ENCODE peak calls at places on chromosomes 7 and 10, in four cellular contexts. G, I, Y and A are unnamed samples. For H3K4me1, the result is how much of the 10 kb centered on the place peaks cover.

GRCh38 chr10:123527122-123527521 is 139.0 kb upstream of the GPR26 start:
- DNase-seq in Y (no peak), I (no peak), G (no peak), A (no peak)

GRCh38 chr7:155506854-155507337 is 39.5 kb downstream of the CNPY1 start:
- DNase-seq in Y (no peak), I (no peak), G (no peak), A (no peak)

GRCh38 chr10:124709862-124710261 is 34.3 kb downstream of the FAM53B start:
- DNase-seq in G (no peak), Y (peak), I (no peak), A (peak)

GRCh38 chr10:103197177-103197576 is 4.1 kb upstream of the NT5C2 start:
- DNase-seq in G (peak), Y (peak), I (no peak), A (peak)

GRCh38 chr7:73893342-73894101 is 32.6 kb downstream of the TMEM270 start:
- DNase-seq in Y (peak), I (peak), G (no peak), A (no peak)

GRCh38 chr7:121330053-121330833 is 1.4 kb downstream of the WNT16 start:
- DNase-seq in I (no peak), Y (no peak), G (no peak), A (no peak)

GRCh38 chr10:48729941-48730457 is 45.3 kb downstream of the WDFY4 start:
- DNase-seq in Y (no peak), G (no peak), I (no peak), A (no peak)

GRCh38 chr10:129057856-129058663 is 409.0 kb upstream of the MGMT start:
- DNase-seq in G (no peak), Y (peak), I (no peak), A (no peak)

GRCh38 chr7:115297651-115298050 is 375.8 kb downstream of the MDFIC start:
- DNase-seq in Y (no peak), G (no peak), I (peak), A (no peak)

GRCh38 chr7:101841328-101841727 is 23.9 kb downstream of the CUX1 start:
- DNase-seq in I (no peak), G (no peak), Y (no peak), A (no peak)

GRCh38 chr10:33231621-33232350 is 102.7 kb downstream of the NRP1 start:
- DNase-seq in G (no peak), I (no peak), Y (no peak), A (no peak)
- H3K4me1 ChIP-seq in G (under half), I (under half), Y (under half), A (under half)

GRCh38 chr10:7248148-7248547 is 162.7 kb downstream of the SFMBT2 start:
- DNase-seq in Y (no peak), G (no peak), I (no peak), A (no peak)
- H3K4me1 ChIP-seq in Y (under half), G (under half), I (under half), A (under half)

DNA sequence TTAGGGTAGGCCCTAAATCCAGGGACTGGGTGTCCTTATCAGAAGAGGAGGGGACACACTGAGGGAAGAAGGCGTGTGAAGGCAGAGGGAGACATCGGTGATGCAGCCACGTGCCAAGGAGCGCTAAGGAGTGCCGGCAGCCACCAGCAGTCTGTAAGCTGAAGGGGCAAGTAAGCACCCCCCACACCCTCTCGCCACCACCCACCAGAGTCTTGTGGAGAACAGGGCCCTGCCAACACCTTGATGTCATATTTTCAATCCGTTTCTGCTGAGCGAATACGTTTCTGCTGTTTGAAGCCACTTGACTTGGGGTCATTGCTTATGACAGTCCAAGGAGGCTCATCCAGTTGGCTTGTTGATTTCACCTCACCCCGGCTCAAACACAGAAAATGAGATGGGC is 37.9 kb downstream of the RGS10 start:
- DNase-seq in I (no peak), G (no peak), Y (no peak), A (no peak)
- H3K4me1 ChIP-seq in I (under half), G (under half), Y (under half), A (under half)

GRCh38 chr7:130925136-130925794 is 191.3 kb upstream of the KLF14 start:
- DNase-seq in Y (no peak), G (no peak), I (no peak), A (no peak)

GRCh38 chr7:130926021-130926691 is 192.1 kb upstream of the KLF14 start:
- DNase-seq in G (no peak), Y (no peak), I (no peak), A (no peak)

GRCh38 chr7:130927062-130927461 is 193.1 kb upstream of the KLF14 start:
- DNase-seq in I (no peak), G (no peak), Y (no peak), A (no peak)

GRCh38 chr7:130930260-130930659 is 196.3 kb upstream of the KLF14 start:
- DNase-seq in I (no peak), G (peak), Y (peak), A (no peak)

DNA sequence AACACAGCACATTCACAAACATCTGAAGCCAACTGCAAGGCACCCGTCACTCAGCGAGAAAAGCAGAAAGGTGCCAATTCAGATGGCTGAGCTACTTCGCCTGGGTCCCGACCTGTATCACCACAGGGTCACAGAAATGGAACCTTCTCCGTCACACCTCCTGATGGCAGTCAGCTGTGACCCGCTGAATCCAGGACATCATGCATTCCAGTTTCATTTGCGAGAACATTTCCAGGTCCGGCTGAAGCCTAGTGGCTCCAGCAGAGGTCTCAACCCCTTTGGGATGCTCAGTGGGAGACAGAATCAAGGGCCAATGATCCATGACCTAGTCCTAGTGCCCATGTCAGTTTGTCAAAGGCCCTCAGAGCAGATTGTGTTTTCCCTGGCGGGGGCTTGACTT is 193.6 kb upstream of the KLF14 start:
- DNase-seq in G (no peak), Y (no peak), I (no peak), A (no peak)
- H3K4me1 ChIP-seq in G (under half), Y (half or more), I (under half), A (under half)

GRCh38 chr10:34760606-34761005 is 54.5 kb downstream of the PARD3 start:
- DNase-seq in G (no peak), I (no peak), Y (peak), A (no peak)
- H3K4me1 ChIP-seq in G (under half), I (under half), Y (half or more), A (under half)